ENCODE peak calls at places on chromosomes 5 and 9, in five cellular contexts. F is HCT116, Y is GM23338, K is A549, L is SK-N-SH. T is an unnamed sample.
A peak's percentile ranks its signal among the peaks of the same experiment; 100 is the strongest.

GRCh38 chr9:98732801-98733200 is 24.1 kb upstream of the GABBR2 start:
- DNase-seq in Y (no peak), F (no peak), K (no peak), L (no peak), T (no peak)

GRCh38 chr5:97162045-97162444 is 19.6 kb upstream of the LIX1 start:
- DNase-seq in F (peak; percentile 79), Y (peak; percentile 84), L (peak; percentile 45), K (peak; percentile 44), T (peak; percentile 35)

GRCh38 chr9:27539479-27540441 is 10.1 kb upstream of the MOB3B start:
- DNase-seq in L (no peak), F (no peak), Y (no peak), K (no peak), T (no peak)

GRCh38 chr5:179241175-179241574 is 104.1 kb downstream of the ADAMTS2 start:
- DNase-seq in K (no peak), L (no peak), Y (no peak), F (no peak), T (no peak)

GRCh38 chr5:31674371-31674770 is 35.4 kb downstream of the PDZD2 start:
- DNase-seq in F (no peak), Y (no peak), K (no peak), L (no peak), T (no peak)

GRCh38 chr5:67495072-67495471 is 298.5 kb upstream of the CD180 start:
- DNase-seq in K (no peak), F (no peak), Y (no peak), L (no peak), T (no peak)

GRCh38 chr5:139403787-139404483 is at the start of gene SPATA24:
- DNase-seq in L (peak; percentile 95), F (peak; percentile 88), Y (peak; percentile 100), K (peak; percentile 97), T (peak; percentile 77)

GRCh38 chr5:139272471-139273321 is 20.8 kb upstream of the MATR3 start:
- DNase-seq in Y (no peak), L (no peak), K (no peak), F (no peak), T (peak; percentile 41)

GRCh38 chr9:93087971-93088655 is 7.9 kb upstream of the CARD19 start:
- DNase-seq in F (no peak), L (peak; percentile 5), K (no peak), Y (no peak), T (no peak)

GRCh38 chr5:135578685-135579341 is at the start of gene CXCL14:
- DNase-seq in F (no peak), L (no peak), K (no peak), Y (peak; percentile 84), T (no peak)

GRCh38 chr9:92328225-92328624 is 2.5 kb downstream of the CENPP start:
- DNase-seq in Y (peak; percentile 32), F (peak; percentile 42), K (peak; percentile 17), L (peak; percentile 51), T (peak; percentile 24)

GRCh38 chr9:99244300-99245260 is 22.5 kb downstream of the SEC61B start:
- DNase-seq in F (no peak), L (no peak), K (no peak), Y (no peak), T (no peak)

GRCh38 chr5:98774192-98775046 is 956 bp downstream of the RGMB start:
- DNase-seq in F (no peak), L (peak; percentile 70), K (peak; percentile 38), Y (peak; percentile 85), T (no peak)

GRCh38 chr9:136662656-136663310 is at the start of gene EGFL7:
- DNase-seq in F (no peak), K (no peak), L (no peak), Y (no peak), T (no peak)

GRCh38 chr9:132481467-132481866 is 71.5 kb downstream of the CFAP77 start:
- DNase-seq in K (no peak), L (no peak), F (no peak), Y (peak; percentile 34), T (no peak)

GRCh38 chr9:115213777-115214428 is 95.9 kb upstream of the TNC start:
- DNase-seq in Y (no peak), K (peak; percentile 19), F (no peak), L (peak; percentile 10), T (no peak)

GRCh38 chr5:91132552-91132951 is 250.6 kb downstream of the ARRDC3 start:
- DNase-seq in F (no peak), K (no peak), L (no peak), Y (no peak), T (no peak)

GRCh38 chr5:147751156-147751830 is 31.2 kb downstream of the JAKMIP2 start:
- DNase-seq in F (no peak), Y (no peak), L (no peak), K (no peak), T (no peak)

GRCh38 chr9:3330792-3331420 is 194.9 kb downstream of the RFX3 start:
- DNase-seq in L (no peak), F (no peak), K (peak; percentile 6), Y (no peak), T (no peak)

GRCh38 chr5:89901983-89902382 is 507.6 kb downstream of the CETN3 start:
- DNase-seq in F (no peak), L (no peak), Y (no peak), K (no peak), T (no peak)

GRCh38 chr5:140785905-140786686 is at the start of gene PCDHA1:
- DNase-seq in F (no peak), K (peak; percentile 29), L (peak; percentile 36), Y (peak; percentile 80), T (peak; percentile 53)

GRCh38 chr5:132007399-132008162 is 3.9 kb downstream of the ACSL6 start:
- DNase-seq in Y (peak; percentile 96), K (peak; percentile 70), L (peak; percentile 75), F (peak; percentile 72), T (peak; percentile 14)

GRCh38 chr5:179209359-179210150 is 135.7 kb downstream of the ADAMTS2 start:
- DNase-seq in Y (no peak), K (no peak), L (no peak), F (no peak), T (no peak)

GRCh38 chr9:99852617-99853016 is 30.9 kb downstream of the NR4A3 start:
- DNase-seq in F (no peak), Y (no peak), L (no peak), K (no peak), T (no peak)

GRCh38 chr9:105376893-105377292 is 70.9 kb upstream of the FSD1L start:
- DNase-seq in Y (no peak), K (no peak), F (no peak), L (no peak), T (no peak)

GRCh38 chr5:107764282-107764681 is 93.5 kb upstream of the EFNA5 start:
- DNase-seq in F (no peak), L (no peak), K (no peak), Y (no peak), T (no peak)

GRCh38 chr5:131997026-131997726 is 14.3 kb downstream of the ACSL6 start:
- DNase-seq in Y (no peak), L (no peak), K (no peak), F (no peak), T (no peak)

GRCh38 chr5:142320427-142320732 is 4.4 kb downstream of the SPRY4 start:
- DNase-seq in F (no peak), K (no peak), Y (no peak), L (no peak), T (no peak)

DNA sequence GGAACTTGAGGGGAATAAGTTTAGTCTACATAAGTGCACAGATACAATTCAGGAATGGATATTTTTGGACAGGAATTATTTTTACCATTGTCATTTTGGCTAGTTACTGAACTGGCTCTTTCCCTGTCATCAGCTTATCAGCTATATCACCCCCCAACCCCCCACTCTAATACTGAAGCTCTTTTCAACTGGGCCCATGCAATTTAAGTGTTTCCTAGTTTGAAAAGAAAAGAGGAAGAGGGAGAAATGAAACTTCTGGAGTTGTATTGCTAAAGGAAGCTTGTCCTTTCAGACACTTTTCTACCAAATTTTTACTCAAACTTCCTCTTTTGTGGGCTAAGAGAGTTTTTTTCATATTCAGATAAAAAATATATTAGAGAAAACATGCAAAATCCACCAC is 18.5 kb upstream of the TIMD4 start:
- DNase-seq in L (no peak), K (no peak), F (no peak), Y (no peak), T (peak; percentile 27)
- TF ChIP-seq REST in L (no peak), K (no peak), F (no peak), Y (no peak), T (no peak)

DNA sequence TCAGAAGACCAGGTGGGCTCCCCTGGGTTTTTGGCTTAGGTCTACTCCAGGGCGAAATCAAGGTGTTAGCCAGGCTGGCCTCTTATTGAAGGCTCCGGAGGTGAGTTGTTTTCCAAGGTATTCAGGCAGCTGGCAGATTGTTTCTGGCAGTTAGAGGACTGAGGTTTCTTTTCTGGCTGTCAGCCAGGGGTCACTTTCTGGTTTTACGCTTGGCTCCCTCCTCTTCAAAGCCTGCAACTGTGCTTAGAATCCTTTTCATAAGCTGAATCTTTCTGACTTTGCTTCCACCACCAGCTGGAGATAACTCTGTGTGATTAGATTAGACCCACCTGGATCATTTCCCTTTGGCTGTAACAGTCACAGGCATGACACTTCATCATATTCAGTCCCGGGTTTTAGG is 24.6 kb downstream of the RFK start:
- DNase-seq in L (peak; percentile 14), F (no peak), K (no peak), Y (peak; percentile 5), T (no peak)
- TF ChIP-seq CTCF in L (no peak), F (no peak), K (no peak), Y (no peak), T (no peak)

GRCh38 chr9:86822414-86822813 is 124.9 kb downstream of the GAS1 start:
- DNase-seq in Y (no peak), F (no peak), K (no peak), L (no peak), T (no peak)

GRCh38 chr9:86818636-86819035 is 128.7 kb downstream of the GAS1 start:
- DNase-seq in F (no peak), K (no peak), Y (peak; percentile 42), L (no peak), T (no peak)

GRCh38 chr9:86816868-86817267 is 130.4 kb downstream of the GAS1 start:
- DNase-seq in F (no peak), K (no peak), L (no peak), Y (no peak), T (no peak)

GRCh38 chr9:86822006-86822405 is 125.3 kb downstream of the GAS1 start:
- DNase-seq in L (no peak), Y (no peak), F (no peak), K (no peak), T (no peak)

DNA sequence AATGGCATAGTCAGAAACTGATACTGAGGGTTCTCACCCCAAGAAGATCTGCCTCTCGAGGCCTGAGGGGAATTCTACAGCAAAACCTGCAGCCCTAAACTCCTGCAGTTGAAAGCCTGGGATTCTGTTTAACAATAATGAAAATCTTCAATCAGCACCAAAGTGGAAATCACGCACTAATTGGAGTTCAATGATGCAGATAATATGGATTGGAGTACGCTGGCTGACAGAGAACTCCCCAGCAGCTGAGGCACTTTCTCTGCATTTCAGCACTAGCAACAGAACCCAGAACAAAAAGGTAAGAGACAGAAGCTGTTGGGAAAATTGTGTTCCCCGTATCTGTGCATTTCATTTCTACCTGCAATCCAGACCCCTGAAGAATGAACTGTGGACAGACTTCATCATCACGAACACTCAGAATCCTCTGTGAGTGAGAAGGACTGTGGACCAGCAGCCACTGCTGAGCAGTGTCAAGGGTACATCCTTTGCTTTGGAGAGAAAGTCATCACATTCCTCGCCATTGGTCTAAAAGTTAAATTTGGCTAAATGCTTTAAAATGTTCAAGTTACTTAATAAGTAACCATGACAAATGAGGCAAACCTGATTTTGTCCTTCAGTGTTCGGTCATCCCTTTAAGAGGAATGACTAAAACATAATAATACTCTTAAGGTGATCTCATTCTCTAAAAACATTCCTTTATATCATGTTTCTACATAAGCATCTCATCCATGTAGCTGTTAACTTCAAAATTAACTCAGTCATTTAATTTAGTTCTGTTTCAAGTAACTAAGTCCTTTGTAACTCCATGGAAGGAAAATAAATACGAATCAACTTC is 126.1 kb downstream of the GAS1 start:
- DNase-seq in L (no peak), Y (no peak), K (no peak), F (no peak), T (no peak)
- H3K27ac ChIP-seq in L (no peak overlapping the region), Y (no peak overlapping the region), K (no peak overlapping the region), F (no peak overlapping the region), T (no peak overlapping the region)

GRCh38 chr9:21104787-21105186 is 27.0 kb upstream of the IFNB1 start:
- DNase-seq in L (no peak), Y (no peak), F (no peak), K (no peak), T (no peak)
- TF ChIP-seq REST in L (no peak), Y (no peak), F (no peak), K (no peak), T (no peak)